ENCODE peak calls at places on chromosomes 3 and 15, in five cellular contexts. M is substantia nigra, L is ascending aorta, W is esophagus squamous epithelium, Q is adrenal gland. O is an unnamed sample.

GRCh38 chr3:59300727-59301134 is 250.9 kb upstream of the CFAP20DC start:
- DNase-seq in W (no peak), L (no peak), M (no peak), Q (no peak), O (peak)

GRCh38 chr15:101091080-101092017 is 160.5 kb downstream of the CHSY1 start:
- DNase-seq in L (peak), W (no peak), M (peak), Q (peak), O (no peak)

GRCh38 chr15:100740105-100740504 is 137.7 kb downstream of the ASB7 start:
- DNase-seq in W (no peak), M (no peak), L (no peak), Q (no peak), O (no peak)

GRCh38 chr3:128082545-128082944 is 30.3 kb downstream of the SEC61A1 start:
- DNase-seq in W (no peak), L (no peak), Q (no peak), M (no peak), O (no peak)

GRCh38 chr15:49900036-49900435 is 219.0 kb downstream of the ATP8B4 start:
- DNase-seq in L (no peak), W (no peak), Q (no peak), M (no peak), O (no peak)

GRCh38 chr3:162602619-162603018 is 1106.0 kb downstream of the OTOL1 start:
- DNase-seq in M (no peak), W (no peak), L (no peak), Q (no peak), O (no peak)

GRCh38 chr3:122299222-122299621 is 25.8 kb upstream of the CSTA start:
- DNase-seq in L (no peak), Q (no peak), W (no peak), M (no peak), O (no peak)

GRCh38 chr15:86139828-86140227 is 60.2 kb downstream of the AGBL1 start:
- DNase-seq in Q (no peak), M (no peak), W (no peak), L (no peak), O (no peak)

GRCh38 chr15:87711011-87711410 is 545.5 kb downstream of the NTRK3 start:
- DNase-seq in W (no peak), L (no peak), Q (no peak), M (no peak), O (no peak)

GRCh38 chr3:53144446-53144845 is 14.2 kb upstream of the RFT1 start:
- DNase-seq in W (no peak), L (no peak), Q (no peak), M (no peak), O (no peak)

GRCh38 chr3:197325773-197326172 is 27.4 kb upstream of the DLG1 start:
- DNase-seq in L (no peak), Q (no peak), M (no peak), W (no peak), O (no peak)

GRCh38 chr3:194380300-194380699 is 10.8 kb upstream of the LRRC15 start:
- DNase-seq in L (no peak), W (no peak), Q (no peak), M (no peak), O (no peak)

GRCh38 chr15:62601779-62602540 is 436.9 kb upstream of the C2CD4B start:
- DNase-seq in Q (no peak), W (no peak), L (no peak), M (no peak), O (no peak)

GRCh38 chr3:143088835-143089234 is 30.7 kb upstream of the CHST2 start:
- DNase-seq in L (no peak), W (no peak), Q (no peak), M (no peak), O (no peak)

GRCh38 chr3:38084019-38084968 is 45.3 kb downstream of the DLEC1 start:
- DNase-seq in Q (peak), L (no peak), W (no peak), M (no peak), O (no peak)

GRCh38 chr3:142180761-142181362 is 31.5 kb upstream of the TFDP2 start:
- DNase-seq in Q (peak), W (no peak), M (peak), L (no peak), O (no peak)

GRCh38 chr3:63278171-63278999 is at the start of gene SYNPR:
- DNase-seq in Q (no peak), M (no peak), L (no peak), W (no peak), O (no peak)

GRCh38 chr3:4834403-4834866 is 144.8 kb upstream of the BHLHE40 start:
- DNase-seq in L (no peak), W (no peak), M (no peak), Q (no peak), O (no peak)

GRCh38 chr15:89690276-89691218 is at the start of the genes PEX11A and WDR93:
- DNase-seq in M (peak), W (peak), Q (peak), L (peak), O (no peak)

GRCh38 chr15:42270551-42270950 is 2.5 kb upstream of the GANC start:
- DNase-seq in M (no peak), Q (no peak), L (no peak), W (no peak), O (no peak)

GRCh38 chr3:127615631-127616305 is 13.2 kb upstream of the PODXL2 start:
- DNase-seq in L (no peak), M (no peak), Q (no peak), W (no peak), O (no peak)

GRCh38 chr3:112813723-112814171 is 32.9 kb downstream of the CD200R1L start:
- DNase-seq in L (no peak), Q (peak), M (no peak), W (no peak), O (no peak)

GRCh38 chr3:126087552-126088175 is 3.7 kb upstream of the SLC41A3 start:
- DNase-seq in Q (no peak), L (no peak), W (no peak), M (no peak), O (no peak)

GRCh38 chr3:43054754-43055153 is 51.1 kb downstream of the POMGNT2 start:
- DNase-seq in L (no peak), W (no peak), M (no peak), Q (no peak), O (no peak)

GRCh38 chr15:41969851-41970431 is 2.4 kb downstream of the EHD4 start:
- DNase-seq in M (no peak), L (peak), W (no peak), Q (peak), O (no peak)

GRCh38 chr15:79373068-79373467 is 59.1 kb upstream of the MINAR1 start:
- DNase-seq in M (no peak), L (no peak), Q (no peak), W (no peak), O (no peak)

GRCh38 chr15:61364871-61365270 is 135.8 kb upstream of the RORA start:
- DNase-seq in L (no peak), Q (no peak), W (no peak), M (no peak), O (no peak)

GRCh38 chr3:17301271-17301670 is 416.5 kb downstream of the PLCL2 start:
- DNase-seq in M (no peak), Q (peak), L (no peak), W (no peak), O (no peak)

GRCh38 chr3:169120928-169121327 is 542.6 kb downstream of the MECOM start:
- DNase-seq in M (no peak), W (no peak), Q (no peak), L (no peak), O (no peak)

GRCh38 chr15:65819563-65819960 is 27.5 kb upstream of the DENND4A start:
- DNase-seq in Q (peak), L (no peak), M (no peak), W (no peak), O (no peak)

GRCh38 chr3:190182418-190183043 is 61.8 kb upstream of the P3H2 start:
- DNase-seq in W (no peak), L (no peak), M (no peak), Q (no peak), O (no peak)

GRCh38 chr3:194365526-194365925 is 4.0 kb downstream of the LRRC15 start:
- DNase-seq in M (no peak), Q (no peak), W (no peak), L (no peak), O (no peak)

GRCh38 chr15:70038730-70039392 is 58.9 kb downstream of the TLE3 start:
- DNase-seq in Q (no peak), W (no peak), L (no peak), M (no peak), O (no peak)

GRCh38 chr3:190486201-190486865 is 27.6 kb upstream of the IL1RAP start:
- DNase-seq in M (no peak), Q (no peak), W (no peak), L (no peak), O (peak)

DNA sequence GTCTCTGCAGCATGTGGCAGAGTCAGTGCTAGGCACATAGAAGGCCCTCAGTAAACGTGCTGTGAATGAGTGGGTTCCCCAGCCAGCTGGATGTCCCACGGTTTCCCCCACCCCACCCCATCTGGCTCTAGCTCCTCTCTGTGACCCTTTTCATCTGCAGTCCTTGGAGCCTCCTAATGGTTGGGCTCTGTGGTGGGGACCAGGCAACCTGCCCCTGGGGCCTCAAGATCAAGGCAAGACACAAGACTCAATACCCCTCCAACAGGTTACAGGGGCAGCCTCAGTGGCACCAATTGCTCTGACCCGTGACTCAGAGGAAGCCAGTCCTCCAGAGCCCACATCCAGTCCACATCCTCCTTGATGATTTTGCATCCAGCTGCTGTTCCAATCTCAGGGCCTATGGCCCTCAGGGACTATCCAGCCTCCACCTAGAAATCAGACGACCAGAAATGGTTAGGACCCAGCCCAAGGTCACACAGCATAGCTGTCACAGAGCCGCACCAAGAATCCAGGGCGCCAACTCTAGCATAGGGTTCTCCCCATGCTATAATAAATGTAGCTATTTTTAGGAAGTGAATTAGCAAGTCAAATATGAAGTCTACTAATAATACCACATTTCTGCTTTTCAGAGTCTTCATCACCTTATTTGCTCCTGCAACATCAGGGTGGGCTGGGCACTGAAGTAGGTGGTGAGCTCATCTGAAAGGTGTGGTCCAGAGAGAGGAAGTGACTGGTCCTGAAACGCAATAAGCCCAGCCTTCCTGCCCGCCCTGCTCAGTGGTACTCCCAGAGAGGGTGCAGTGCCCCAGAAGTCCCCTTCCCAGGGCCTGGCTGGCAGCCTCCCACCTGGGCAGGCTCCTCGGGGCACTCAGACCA is 17.4 kb upstream of the CYP11A1 start:
- DNase-seq in Q (no peak), L (no peak), W (no peak), M (no peak), O (peak)
- H3K27ac ChIP-seq in Q (no peak), L (peak), W (peak), M (no peak), O (peak)

GRCh38 chr3:66297260-66297863 is 76.6 kb downstream of the SLC25A26 start:
- DNase-seq in M (no peak), Q (no peak), L (no peak), W (no peak), O (no peak)
- H3K27ac ChIP-seq in M (no peak), Q (no peak), L (no peak), W (no peak), O (no peak)

DNA sequence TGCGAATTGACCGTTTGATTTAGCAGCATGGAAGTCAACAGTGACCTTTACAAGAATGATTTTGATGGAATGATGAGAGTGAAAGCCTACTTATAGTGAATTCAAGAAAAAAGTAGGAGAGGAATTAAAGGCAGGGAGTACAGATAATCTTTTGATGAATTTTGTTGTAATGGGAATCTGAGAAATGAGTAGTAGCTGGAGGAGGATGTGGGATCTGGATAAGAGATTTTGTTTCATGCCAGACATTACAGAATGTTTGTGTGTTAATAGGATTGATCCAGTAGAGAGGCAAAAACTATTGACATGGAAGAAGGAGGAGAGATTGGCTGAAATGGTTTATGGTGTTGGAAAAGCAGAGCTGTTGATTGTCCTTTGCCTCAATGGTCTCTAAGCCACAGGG is 17.4 kb upstream of the ZNF609 start:
- DNase-seq in M (no peak), Q (no peak), L (no peak), W (no peak), O (no peak)
- H3K27ac ChIP-seq in M (no peak), Q (no peak), L (peak), W (peak), O (peak)

DNA sequence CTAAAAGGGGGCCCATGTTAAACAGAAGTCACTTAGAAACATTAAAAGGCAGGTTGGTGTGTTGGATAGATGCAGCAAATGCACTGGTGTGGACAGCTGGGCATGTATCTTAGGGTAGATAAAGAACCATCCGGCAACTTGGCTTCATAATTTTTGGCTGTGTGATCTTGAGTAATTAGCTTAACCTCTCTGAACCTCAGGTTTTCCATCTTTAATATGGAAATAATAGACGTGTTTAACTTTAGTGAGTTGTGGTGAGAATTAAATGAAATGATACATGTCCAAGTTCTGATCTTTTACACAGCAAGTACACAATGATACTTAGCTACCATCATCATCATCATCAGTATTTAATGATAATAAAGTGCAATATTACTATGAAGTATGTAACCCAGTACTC is 330.4 kb downstream of the FOXP1 start:
- DNase-seq in Q (no peak), L (no peak), W (no peak), M (no peak), O (no peak)
- H3K27ac ChIP-seq in Q (no peak), L (no peak), W (no peak), M (no peak), O (no peak)

GRCh38 chr3:134916276-134916961 is 121.4 kb downstream of the EPHB1 start:
- DNase-seq in W (no peak), M (no peak), L (no peak), Q (no peak), O (no peak)

GRCh38 chr3:134923286-134923685 is 128.2 kb downstream of the EPHB1 start:
- DNase-seq in M (no peak), W (no peak), Q (no peak), L (no peak), O (no peak)

GRCh38 chr3:134922866-134923265 is 127.8 kb downstream of the EPHB1 start:
- DNase-seq in Q (no peak), L (no peak), W (no peak), M (no peak), O (no peak)

GRCh38 chr3:134917631-134918030 is 122.6 kb downstream of the EPHB1 start:
- DNase-seq in Q (no peak), M (no peak), W (no peak), L (no peak), O (peak)

DNA sequence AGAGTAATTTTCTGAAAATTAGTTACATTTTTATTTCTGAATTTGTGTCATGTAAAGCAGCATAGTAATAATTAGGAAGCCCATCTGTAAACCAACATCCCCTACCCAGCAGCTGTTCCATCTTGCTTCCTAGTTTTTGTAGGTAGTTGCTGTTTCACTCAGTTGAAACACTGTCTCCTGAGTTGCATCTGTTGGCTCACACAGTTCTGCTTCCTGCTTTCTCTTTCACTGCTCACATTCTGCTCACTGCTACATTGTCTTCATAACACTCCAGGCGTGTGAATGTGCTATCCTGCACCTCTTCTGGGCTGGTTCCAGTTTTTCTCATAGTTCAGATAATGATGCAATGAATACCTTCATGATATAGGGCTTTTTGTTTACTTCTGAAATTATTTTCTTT is 123.4 kb downstream of the EPHB1 start:
- DNase-seq in Q (no peak), W (no peak), L (no peak), M (no peak), O (no peak)
- H3K27ac ChIP-seq in Q (no peak), W (no peak), L (no peak), M (no peak), O (no peak)

GRCh38 chr15:98946301-98947255 is 61.0 kb downstream of the PGPEP1L start:
- DNase-seq in Q (peak), W (no peak), L (peak), M (peak), O (no peak)
- H3K27ac ChIP-seq in Q (no peak), W (no peak), L (peak), M (no peak), O (no peak)

GRCh38 chr3:12999147-13000140 is 73.8 kb downstream of the IQSEC1 start:
- DNase-seq in W (peak), M (peak), Q (peak), L (peak), O (no peak)
- H3K27ac ChIP-seq in W (peak), M (peak), Q (peak), L (peak), O (no peak)